ENCODE peak calls at places on chromosomes 7 and 10, in seven cellular contexts. K is sigmoid colon, E is brain microvascular endothelial cell, Q is OCI-LY7, Y is type B pancreatic cell, G is H9, R is GM13976. M is an unnamed sample.

GRCh38 chr7:7157177-7157886 is 25.0 kb upstream of the C1GALT1 start:
- DNase-seq in R (no peak), G (no peak), E (peak; percentile 90), Q (no peak), K (no peak), Y (no peak), M (no peak)

GRCh38 chr10:89633484-89633883 is 11.6 kb downstream of the PANK1 start:
- DNase-seq in E (peak; percentile 73), K (no peak), Q (no peak), R (no peak), G (no peak), Y (no peak), M (no peak)

GRCh38 chr10:50326757-50327701 is 75.7 kb upstream of the ASAH2 start:
- DNase-seq in G (no peak), Y (no peak), K (no peak), E (peak; percentile 45), R (no peak), Q (no peak), M (no peak)

GRCh38 chr7:134477954-134478353 is 19.1 kb upstream of the AKR1B1 start:
- DNase-seq in G (no peak), K (no peak), Y (no peak), Q (no peak), R (no peak), E (no peak), M (no peak)

GRCh38 chr10:1244493-1244892 is 188.3 kb downstream of the WDR37 start:
- DNase-seq in K (no peak), R (no peak), Y (no peak), Q (no peak), G (no peak), E (no peak), M (no peak)

GRCh38 chr7:117630501-117630900 is 150.7 kb downstream of the CFTR start:
- DNase-seq in Q (no peak), R (no peak), E (no peak), Y (no peak), K (no peak), G (peak; percentile 69), M (no peak)

GRCh38 chr10:35127289-35127891 is 744 bp downstream of the CREM start:
- DNase-seq in Y (peak; percentile 78), E (peak; percentile 47), Q (peak; percentile 40), R (no peak), G (no peak), K (peak; percentile 87), M (peak; percentile 89)

GRCh38 chr10:24383681-24384106 is 174.8 kb downstream of the KIAA1217 start:
- DNase-seq in Q (no peak), E (peak; percentile 99), R (peak; percentile 82), Y (peak; percentile 81), G (peak; percentile 88), K (peak; percentile 94), M (peak; percentile 89)

GRCh38 chr7:127675716-127676115 is 23.7 kb downstream of the SND1 start:
- DNase-seq in R (no peak), Q (no peak), G (no peak), E (no peak), K (no peak), Y (no peak), M (no peak)

GRCh38 chr10:101006593-101007098 is 7.0 kb downstream of the LZTS2 start:
- DNase-seq in Q (no peak), Y (no peak), R (no peak), G (no peak), E (no peak), K (peak; percentile 86), M (no peak)

GRCh38 chr7:131546583-131547111 is 9.8 kb downstream of the PODXL start:
- DNase-seq in K (peak; percentile 57), R (peak; percentile 76), G (peak; percentile 95), Y (no peak), E (no peak), Q (peak; percentile 60), M (no peak)

GRCh38 chr10:91604462-91604935 is 28.4 kb downstream of the PPP1R3C start:
- DNase-seq in Y (no peak), R (no peak), G (no peak), K (no peak), E (peak; percentile 40), Q (no peak), M (no peak)

GRCh38 chr10:59557052-59557451 is 152.6 kb downstream of the SLC16A9 start:
- DNase-seq in Y (no peak), R (no peak), K (no peak), Q (no peak), E (no peak), G (no peak), M (no peak)

GRCh38 chr7:101179117-101179779 is 845 bp downstream of the NAT16 start:
- DNase-seq in R (no peak), K (no peak), Q (no peak), E (no peak), Y (no peak), G (no peak), M (no peak)

GRCh38 chr7:44431091-44431608 is 59.3 kb downstream of the NUDCD3 start:
- DNase-seq in G (peak; percentile 76), K (no peak), E (no peak), Q (peak; percentile 84), Y (no peak), R (peak; percentile 78), M (no peak)

GRCh38 chr10:11609492-11610093 is 1.9 kb downstream of the USP6NL start:
- DNase-seq in E (no peak), R (no peak), Y (no peak), G (no peak), K (no peak), Q (peak; percentile 53), M (no peak)

GRCh38 chr7:22860784-22861482 is 38.3 kb upstream of the TOMM7 start:
- DNase-seq in Y (no peak), R (no peak), K (no peak), Q (peak; percentile 40), E (peak; percentile 43), G (no peak), M (no peak)
- TF ChIP-seq CTCF in Y (peak; percentile 68), R (peak; percentile 21), K (no peak), Q (peak; percentile 84), E (peak; percentile 71), G (peak; percentile 80), M (peak; percentile 35)

DNA sequence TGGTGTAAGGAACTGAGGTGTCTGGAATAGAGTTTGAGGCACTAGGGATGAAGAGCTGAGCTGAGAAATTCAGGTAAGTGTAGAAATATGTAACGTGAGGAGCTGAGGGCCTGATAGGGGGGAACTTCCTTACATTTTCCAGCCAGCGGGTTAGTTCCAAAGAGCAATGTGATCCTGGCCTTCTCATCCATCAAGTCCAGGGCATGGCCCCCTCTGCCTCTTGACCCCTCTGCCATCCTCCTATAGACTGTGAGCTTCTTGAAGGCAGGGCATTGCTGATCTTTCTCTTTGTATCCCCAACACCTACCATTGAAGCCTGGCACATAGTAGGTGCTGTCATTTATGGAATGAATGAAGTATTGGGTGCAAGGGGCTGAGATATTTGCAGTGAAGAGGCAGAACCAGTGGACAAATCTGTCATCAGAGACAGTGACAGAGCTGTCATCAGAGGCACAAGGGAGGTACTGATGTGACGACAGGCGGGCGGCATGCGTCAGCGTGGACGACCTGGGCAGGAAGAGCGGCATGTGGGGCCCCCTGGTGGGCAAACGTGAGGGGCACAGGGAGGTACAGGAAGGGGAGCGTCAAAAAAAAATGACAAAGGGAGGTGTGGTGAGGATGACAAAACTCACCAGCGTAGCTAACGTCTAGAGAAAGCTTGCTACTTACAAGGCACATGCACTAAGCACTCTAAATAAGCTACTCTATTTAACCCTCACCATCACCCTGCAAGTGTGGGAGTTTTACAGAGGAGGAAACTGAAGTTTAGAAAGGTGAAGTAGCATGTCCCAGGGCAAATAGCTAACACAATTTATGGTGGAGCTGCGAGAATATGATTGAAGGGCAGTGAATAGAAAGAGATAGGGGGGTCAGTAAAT is 5.2 kb upstream of the CAMK2G start:
- DNase-seq in G (peak; percentile 86), Y (peak; percentile 84), Q (peak; percentile 91), E (peak; percentile 64), R (peak; percentile 86), K (peak; percentile 93), M (peak; percentile 90)
- TF ChIP-seq CTCF in G (peak; percentile 95), Y (peak; percentile 94), Q (peak; percentile 97), E (peak; percentile 97), R (peak; percentile 89), K (peak; percentile 98), M (peak; percentile 89)

DNA sequence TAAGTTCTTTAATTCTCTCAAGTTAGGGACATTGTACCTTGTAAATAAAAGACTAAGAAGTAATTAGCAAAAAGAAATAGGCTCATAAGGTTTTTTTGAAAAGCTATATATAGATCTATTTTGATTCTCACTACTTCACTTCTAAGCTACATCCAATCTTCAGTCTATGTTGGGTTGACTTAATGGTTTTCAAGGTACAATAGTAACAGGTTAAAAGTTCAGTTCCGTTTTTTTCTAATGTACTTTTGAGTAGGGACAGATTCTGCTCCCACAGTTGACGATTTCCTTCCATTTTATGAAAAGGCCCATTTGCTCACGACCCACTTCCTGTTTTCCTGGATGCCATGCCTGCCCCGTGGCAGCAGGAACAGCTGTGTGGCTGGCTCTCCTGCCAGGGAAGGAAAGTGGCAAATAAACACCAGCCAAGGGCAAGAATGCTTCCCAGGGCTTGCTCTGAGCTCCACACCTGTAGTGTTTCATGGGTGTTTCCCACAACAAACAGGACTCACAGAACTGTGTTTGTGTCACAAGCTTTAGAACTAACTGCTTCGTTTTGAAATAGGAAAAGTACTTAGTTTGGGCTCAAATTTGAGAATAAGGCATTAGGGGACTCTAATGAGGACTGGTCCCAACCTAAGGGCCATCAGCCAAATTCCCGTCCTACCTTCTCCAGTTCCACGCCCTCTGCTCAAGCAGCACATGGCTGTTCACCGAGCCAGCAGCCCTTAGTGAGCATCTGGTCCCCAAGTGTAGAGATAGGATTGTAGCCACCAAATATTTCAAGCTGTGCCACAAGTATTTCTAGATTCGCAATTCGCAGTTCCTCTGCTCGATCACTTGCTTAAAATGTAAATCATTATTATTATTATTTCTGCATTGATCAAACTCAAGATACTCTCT is 240.7 kb downstream of the COBL start:
- DNase-seq in G (no peak), R (no peak), E (no peak), Y (no peak), K (no peak), Q (no peak), M (no peak)
- TF ChIP-seq CTCF in G (no peak), R (no peak), E (no peak), Y (no peak), K (no peak), Q (no peak), M (no peak)

GRCh38 chr7:90579181-90579688 is 16.9 kb upstream of the CDK14 start:
- DNase-seq in Y (no peak), E (peak; percentile 86), Q (no peak), K (no peak), G (no peak), R (no peak), M (no peak)
- TF ChIP-seq CTCF in Y (no peak), E (peak; percentile 41), Q (no peak), K (no peak), G (no peak), R (no peak), M (peak; percentile 15)

GRCh38 chr10:14032406-14032998 is 298.2 kb downstream of the FRMD4A start:
- DNase-seq in Y (no peak), E (no peak), Q (peak; percentile 5), R (peak; percentile 49), G (peak; percentile 86), K (no peak), M (no peak)
- TF ChIP-seq CTCF in Y (peak; percentile 85), E (peak; percentile 86), Q (peak; percentile 79), R (peak; percentile 55), G (peak; percentile 98), K (no peak), M (peak; percentile 70)

GRCh38 chr10:76191371-76191770 is 759.9 kb downstream of the LRMDA start:
- DNase-seq in K (no peak), R (no peak), Y (no peak), E (no peak), G (no peak), Q (no peak), M (no peak)
- TF ChIP-seq CTCF in K (no peak), R (no peak), Y (no peak), E (no peak), G (no peak), Q (no peak), M (no peak)

M was measured in osteocyte.